ENCODE peak calls at places on chromosomes 3 and 15, in five cellular contexts. One of them, this sample, is unnamed.

GRCh38 chr3:19972056-19972455 is 25.2 kb downstream of the RAB5A start:
- DNase-seq in body of pancreas: no peak
- DNase-seq in GM23338: no peak
- DNase-seq in HL-60: no peak
- DNase-seq in B cell: no peak
- DNase-seq in this sample: no peak

GRCh38 chr3:160758929-160759577 is 3.0 kb downstream of the PPM1L start:
- DNase-seq in body of pancreas: no peak
- DNase-seq in GM23338: no peak
- DNase-seq in HL-60: no peak
- DNase-seq in B cell: no peak
- DNase-seq in this sample: no peak

GRCh38 chr3:52851348-52851747 is 16.5 kb upstream of the MUSTN1 start:
- DNase-seq in body of pancreas: peak
- DNase-seq in GM23338: peak
- DNase-seq in HL-60: no peak
- DNase-seq in B cell: peak
- DNase-seq in this sample: peak

GRCh38 chr3:120419797-120420196 is 31.0 kb downstream of the FSTL1 start:
- DNase-seq in body of pancreas: no peak
- DNase-seq in GM23338: no peak
- DNase-seq in HL-60: no peak
- DNase-seq in B cell: no peak
- DNase-seq in this sample: no peak

GRCh38 chr3:152737021-152737908 is 97.7 kb upstream of the P2RY1 start:
- DNase-seq in body of pancreas: peak
- DNase-seq in GM23338: no peak
- DNase-seq in HL-60: no peak
- DNase-seq in B cell: no peak
- DNase-seq in this sample: no peak

GRCh38 chr3:37491343-37491742 is 317.0 kb upstream of the LRRFIP2 start:
- DNase-seq in body of pancreas: no peak
- DNase-seq in GM23338: peak
- DNase-seq in HL-60: no peak
- DNase-seq in B cell: no peak
- DNase-seq in this sample: no peak

GRCh38 chr15:49946681-49947080 is 172.4 kb downstream of the ATP8B4 start:
- DNase-seq in body of pancreas: peak
- DNase-seq in GM23338: no peak
- DNase-seq in HL-60: no peak
- DNase-seq in B cell: no peak
- DNase-seq in this sample: no peak

GRCh38 chr3:23052230-23053019 is 150.7 kb upstream of the UBE2E2 start:
- DNase-seq in body of pancreas: no peak
- DNase-seq in GM23338: peak
- DNase-seq in HL-60: no peak
- DNase-seq in B cell: no peak
- DNase-seq in this sample: no peak

GRCh38 chr3:187967097-187967496 is 186.9 kb upstream of the LPP start:
- DNase-seq in body of pancreas: no peak
- DNase-seq in GM23338: no peak
- DNase-seq in HL-60: no peak
- DNase-seq in B cell: no peak
- DNase-seq in this sample: no peak

GRCh38 chr3:185460719-185461350 is 38.0 kb downstream of the TMEM41A start:
- DNase-seq in body of pancreas: no peak
- DNase-seq in GM23338: peak
- DNase-seq in HL-60: no peak
- DNase-seq in B cell: no peak
- DNase-seq in this sample: no peak

GRCh38 chr3:152298393-152299242 is 29.9 kb downstream of the MBNL1 start:
- DNase-seq in body of pancreas: peak
- DNase-seq in GM23338: no peak
- DNase-seq in HL-60: peak
- DNase-seq in B cell: peak
- DNase-seq in this sample: no peak

GRCh38 chr3:99817437-99818240 is at the start of gene CMSS1:
- DNase-seq in body of pancreas: peak
- DNase-seq in GM23338: peak
- DNase-seq in HL-60: peak
- DNase-seq in B cell: peak
- DNase-seq in this sample: peak
- TF ChIP-seq CTCF in body of pancreas: peak
- TF ChIP-seq CTCF in GM23338: no peak
- TF ChIP-seq CTCF in HL-60: no peak
- TF ChIP-seq CTCF in B cell: no peak
- TF ChIP-seq CTCF in this sample: peak

GRCh38 chr3:48915296-48915695 is 3.3 kb upstream of the ARIH2 start:
- DNase-seq in body of pancreas: no peak
- DNase-seq in GM23338: no peak
- DNase-seq in HL-60: no peak
- DNase-seq in B cell: no peak
- DNase-seq in this sample: no peak

GRCh38 chr3:48919215-48920138 is 835 bp downstream of the ARIH2 start:
- DNase-seq in body of pancreas: peak
- DNase-seq in GM23338: peak
- DNase-seq in HL-60: peak
- DNase-seq in B cell: peak
- DNase-seq in this sample: peak

DNA sequence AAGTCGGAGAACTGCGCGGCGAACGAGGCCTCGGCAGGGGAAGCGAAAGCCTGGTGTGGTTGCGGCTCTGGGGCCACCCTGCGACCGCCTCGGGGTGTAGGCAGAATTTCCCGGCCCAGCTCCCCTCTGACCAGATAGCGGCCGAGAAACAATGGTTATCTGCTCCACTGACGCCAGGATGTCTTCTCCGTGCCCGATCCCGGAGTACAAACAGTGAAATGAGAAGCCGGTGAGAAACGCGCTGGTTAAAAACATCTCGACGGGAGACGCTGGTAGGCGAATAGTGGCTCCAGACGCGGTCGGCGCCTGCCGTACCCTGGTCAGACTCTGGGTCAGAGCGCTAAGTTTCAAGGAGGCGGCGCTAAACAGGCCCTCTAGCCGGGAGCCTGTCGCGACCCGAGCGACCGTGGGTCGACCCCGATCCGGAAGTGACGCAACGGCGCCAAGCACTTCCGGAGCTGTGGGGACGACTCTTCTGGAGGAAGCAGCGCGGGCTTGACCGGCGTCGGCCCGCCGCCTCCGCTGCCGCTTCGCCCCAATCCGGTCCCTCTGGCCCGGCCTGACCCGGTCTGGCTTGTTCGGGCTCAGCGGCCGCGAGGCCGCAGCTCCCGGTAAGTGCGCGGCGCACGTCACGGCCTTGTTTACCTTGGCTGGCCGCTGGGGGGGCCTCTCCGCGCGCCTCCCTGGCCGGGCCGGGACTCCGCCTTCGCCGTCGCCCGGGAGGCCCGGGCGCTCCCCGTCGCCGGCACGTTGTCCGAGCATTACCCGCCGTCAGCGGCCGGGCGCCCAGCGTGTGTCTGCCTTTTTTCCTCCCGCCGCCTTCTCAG is at the start of gene ARIH2:
- DNase-seq in body of pancreas: peak
- DNase-seq in GM23338: peak
- DNase-seq in HL-60: peak
- DNase-seq in B cell: peak
- DNase-seq in this sample: peak
- TF ChIP-seq CTCF in body of pancreas: no peak
- TF ChIP-seq CTCF in GM23338: peak
- TF ChIP-seq CTCF in HL-60: no peak
- TF ChIP-seq CTCF in B cell: peak
- TF ChIP-seq CTCF in this sample: peak

GRCh38 chr15:57914350-57915055 is 151.0 kb downstream of the ALDH1A2 start:
- DNase-seq in body of pancreas: no peak
- DNase-seq in GM23338: no peak
- DNase-seq in HL-60: no peak
- DNase-seq in B cell: no peak
- DNase-seq in this sample: no peak

GRCh38 chr15:57917998-57918397 is 147.5 kb downstream of the ALDH1A2 start:
- DNase-seq in body of pancreas: no peak
- DNase-seq in GM23338: no peak
- DNase-seq in HL-60: no peak
- DNase-seq in B cell: no peak
- DNase-seq in this sample: no peak

GRCh38 chr15:57916695-57917094 is 148.8 kb downstream of the ALDH1A2 start:
- DNase-seq in body of pancreas: peak
- DNase-seq in GM23338: no peak
- DNase-seq in HL-60: no peak
- DNase-seq in B cell: no peak
- DNase-seq in this sample: no peak

GRCh38 chr15:57919754-57920153 is 145.8 kb downstream of the ALDH1A2 start:
- DNase-seq in body of pancreas: no peak
- DNase-seq in GM23338: no peak
- DNase-seq in HL-60: no peak
- DNase-seq in B cell: no peak
- DNase-seq in this sample: no peak

GRCh38 chr15:57915827-57916531 is 149.5 kb downstream of the ALDH1A2 start:
- DNase-seq in body of pancreas: no peak
- DNase-seq in GM23338: no peak
- DNase-seq in HL-60: no peak
- DNase-seq in B cell: no peak
- DNase-seq in this sample: no peak
- TF ChIP-seq CTCF in body of pancreas: no peak
- TF ChIP-seq CTCF in GM23338: no peak
- TF ChIP-seq CTCF in HL-60: no peak
- TF ChIP-seq CTCF in B cell: no peak
- TF ChIP-seq CTCF in this sample: no peak

GRCh38 chr3:141052570-141053069 is 1.5 kb downstream of the SPSB4 start:
- DNase-seq in body of pancreas: peak
- DNase-seq in GM23338: peak
- DNase-seq in HL-60: no peak
- DNase-seq in B cell: no peak
- DNase-seq in this sample: no peak

GRCh38 chr3:141049681-141050080 is 1.5 kb upstream of the SPSB4 start:
- DNase-seq in body of pancreas: no peak
- DNase-seq in GM23338: peak
- DNase-seq in HL-60: no peak
- DNase-seq in B cell: no peak
- DNase-seq in this sample: no peak

GRCh38 chr3:141051641-141052569 is 758 bp downstream of the SPSB4 start:
- DNase-seq in body of pancreas: peak
- DNase-seq in GM23338: peak
- DNase-seq in HL-60: no peak
- DNase-seq in B cell: no peak
- DNase-seq in this sample: peak

GRCh38 chr3:141050576-141050912 is 603 bp upstream of the SPSB4 start:
- DNase-seq in body of pancreas: peak
- DNase-seq in GM23338: peak
- DNase-seq in HL-60: no peak
- DNase-seq in B cell: no peak
- DNase-seq in this sample: no peak

GRCh38 chr3:141050913-141051632 is at the start of gene SPSB4:
- DNase-seq in body of pancreas: peak
- DNase-seq in GM23338: peak
- DNase-seq in HL-60: peak
- DNase-seq in B cell: peak
- DNase-seq in this sample: peak
- TF ChIP-seq CTCF in body of pancreas: peak
- TF ChIP-seq CTCF in GM23338: peak
- TF ChIP-seq CTCF in HL-60: peak
- TF ChIP-seq CTCF in B cell: no peak
- TF ChIP-seq CTCF in this sample: peak

DNA sequence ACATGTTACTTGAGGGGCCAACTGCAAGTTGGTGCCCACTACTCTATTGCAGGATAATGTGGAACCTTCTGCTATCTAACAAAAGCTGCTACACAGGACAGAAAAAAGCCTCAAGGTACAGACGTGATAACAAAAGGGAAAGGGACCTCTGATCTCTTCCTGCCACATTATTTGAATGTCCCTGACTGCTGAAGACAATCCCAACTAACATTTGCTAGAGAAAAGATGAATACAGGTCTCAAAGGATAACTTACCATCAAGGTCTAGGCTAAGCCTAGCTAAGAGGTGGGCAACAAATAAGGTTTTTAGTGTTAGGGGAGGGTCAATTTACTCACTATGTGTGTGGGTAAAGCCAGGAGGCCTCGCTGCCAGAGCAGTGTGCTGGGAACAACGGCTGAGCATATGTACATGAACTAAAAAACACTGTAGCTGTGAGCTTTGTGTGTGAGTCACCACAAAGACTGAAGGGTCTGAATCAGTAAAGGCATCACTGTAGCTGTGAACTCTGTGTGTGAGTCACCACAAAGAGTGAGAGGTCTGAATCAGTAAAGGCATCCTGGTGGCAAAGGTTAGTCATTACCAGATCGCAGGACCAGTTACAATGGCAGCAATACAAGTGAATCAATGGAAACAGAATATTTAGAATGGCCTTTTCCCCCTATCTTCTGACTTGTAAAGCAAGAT is 111.7 kb downstream of the LMLN start:
- DNase-seq in body of pancreas: no peak
- DNase-seq in GM23338: peak
- DNase-seq in HL-60: no peak
- DNase-seq in B cell: peak
- DNase-seq in this sample: no peak
- TF ChIP-seq CTCF in body of pancreas: no peak
- TF ChIP-seq CTCF in GM23338: peak
- TF ChIP-seq CTCF in HL-60: no peak
- TF ChIP-seq CTCF in B cell: peak
- TF ChIP-seq CTCF in this sample: peak

GRCh38 chr3:49018707-49019006 is 277 bp upstream of the DALRD3 start:
- DNase-seq in body of pancreas: no peak
- DNase-seq in GM23338: no peak
- DNase-seq in HL-60: no peak
- DNase-seq in B cell: no peak
- DNase-seq in this sample: no peak
- TF ChIP-seq CTCF in body of pancreas: no peak
- TF ChIP-seq CTCF in GM23338: no peak
- TF ChIP-seq CTCF in HL-60: no peak
- TF ChIP-seq CTCF in B cell: no peak
- TF ChIP-seq CTCF in this sample: no peak

DNA sequence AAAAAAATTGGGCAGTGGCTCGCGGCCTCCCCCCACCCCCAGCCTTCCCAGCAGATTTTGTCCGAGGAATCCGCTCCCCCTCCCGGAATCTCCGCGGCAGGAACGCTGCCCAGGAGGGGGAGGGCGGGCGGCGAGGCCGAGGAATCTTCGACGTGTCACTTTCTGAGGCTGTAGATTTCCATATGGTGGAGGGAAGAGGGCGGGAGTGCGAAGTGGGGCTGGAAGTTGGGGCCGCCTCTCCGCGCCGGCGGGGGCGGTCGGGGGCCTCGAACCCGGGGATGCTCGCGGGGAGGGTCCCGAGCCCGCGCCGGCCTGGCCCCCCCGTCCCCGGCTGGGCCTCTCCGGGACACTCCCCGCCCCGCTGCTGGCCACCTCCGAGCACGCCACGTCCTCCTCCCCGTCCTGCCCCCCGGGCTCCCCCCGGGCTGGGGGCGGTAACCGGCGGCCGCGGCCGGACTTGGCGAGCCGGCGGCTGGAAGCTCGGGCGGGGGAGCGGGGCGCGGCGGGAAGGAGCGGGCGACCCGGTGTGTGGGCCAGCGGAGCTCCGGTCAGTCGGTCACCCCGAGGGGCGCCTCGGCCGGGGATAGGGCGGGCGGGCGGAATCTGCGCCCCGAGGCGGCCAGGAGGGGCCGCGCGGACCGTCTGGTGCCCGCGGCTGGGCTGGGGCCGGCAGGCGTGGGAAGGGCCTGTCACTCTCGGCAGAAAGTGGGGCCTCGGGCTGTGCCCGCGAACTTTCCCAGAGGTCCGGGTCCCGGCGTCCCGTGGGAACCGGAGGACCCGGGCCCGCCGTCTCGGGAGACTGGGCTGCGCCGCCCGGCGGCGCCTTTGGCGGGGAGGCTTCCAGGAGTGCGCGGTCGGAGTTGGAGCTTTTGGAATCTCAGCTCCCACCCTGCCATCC is 949 bp downstream of the FNDC3B start:
- DNase-seq in body of pancreas: peak
- DNase-seq in GM23338: peak
- DNase-seq in HL-60: no peak
- DNase-seq in B cell: peak
- DNase-seq in this sample: peak
- TF ChIP-seq CTCF in body of pancreas: peak
- TF ChIP-seq CTCF in GM23338: peak
- TF ChIP-seq CTCF in HL-60: no peak
- TF ChIP-seq CTCF in B cell: no peak
- TF ChIP-seq CTCF in this sample: peak

This sample was measured in progenitor cell of endocrine pancreas.